ENCODE peak calls at places on chromosomes 16 and 17, in eight cellular contexts. T, U, C, Q, O, W, H and Y are unnamed samples.

GRCh38 chr17:42459983-42460300 is 1.3 kb downstream of the ATP6V0A1 start:
- DNase-seq in Q (peak), H (no peak), C (no peak), T (no peak), U (no peak), O (no peak), W (no peak), Y (peak)

GRCh38 chr16:50021509-50021908 is 3.5 kb upstream of the CNEP1R1 start:
- DNase-seq in Q (peak), O (no peak), H (no peak), W (no peak), T (no peak), C (no peak), U (peak), Y (no peak)

GRCh38 chr17:80295559-80295958 is 34.9 kb downstream of the RNF213 start:
- DNase-seq in O (no peak), T (no peak), U (no peak), C (no peak), Q (no peak), H (no peak), W (no peak), Y (no peak)

GRCh38 chr17:7477392-7478275 is 1.8 kb downstream of the ZBTB4 start:
- DNase-seq in T (peak), H (no peak), U (no peak), Q (peak), C (no peak), O (peak), W (no peak), Y (peak)

GRCh38 chr17:80938556-80938955 is 53.1 kb upstream of the CHMP6 start:
- DNase-seq in C (no peak), T (no peak), Q (no peak), W (no peak), O (no peak), U (no peak), H (peak), Y (no peak)

GRCh38 chr17:19672009-19672837 is 23.7 kb downstream of the ALDH3A2 start:
- DNase-seq in W (no peak), C (no peak), Q (no peak), O (no peak), H (no peak), T (peak), U (no peak), Y (no peak)

GRCh38 chr17:70621593-70621992 is 452.3 kb downstream of the KCNJ2 start:
- DNase-seq in C (no peak), U (no peak), T (no peak), W (no peak), O (no peak), H (no peak), Q (peak), Y (no peak)

GRCh38 chr17:50114849-50115357 is 15.1 kb downstream of the SAMD14 start:
- DNase-seq in Q (peak), U (peak), C (peak), H (no peak), O (no peak), W (no peak), T (no peak), Y (peak)

GRCh38 chr17:70344356-70345060 is 175.2 kb downstream of the KCNJ2 start:
- DNase-seq in U (no peak), Q (no peak), O (no peak), W (no peak), T (no peak), H (no peak), C (no peak), Y (no peak)

GRCh38 chr16:27267037-27267677 is 1.4 kb downstream of the NSMCE1 start:
- DNase-seq in C (no peak), W (no peak), Q (no peak), H (no peak), O (no peak), T (no peak), U (no peak), Y (no peak)

GRCh38 chr16:89716493-89716892 is 4.2 kb downstream of the VPS9D1 start:
- DNase-seq in Q (no peak), C (no peak), H (no peak), O (no peak), T (no peak), U (no peak), W (no peak), Y (no peak)

GRCh38 chr16:4042581-4042980 is 73.7 kb downstream of the ADCY9 start:
- DNase-seq in W (no peak), Q (no peak), H (no peak), U (no peak), O (no peak), C (no peak), T (no peak), Y (no peak)

GRCh38 chr16:72848045-72848410 is 199.9 kb downstream of the ZFHX3 start:
- DNase-seq in H (no peak), Q (no peak), W (no peak), U (no peak), C (peak), T (no peak), O (no peak), Y (no peak)

GRCh38 chr17:2222301-2222700 is 81.3 kb downstream of the SMG6 start:
- DNase-seq in U (no peak), T (no peak), O (no peak), W (no peak), H (no peak), Q (no peak), C (no peak), Y (no peak)

GRCh38 chr17:79803997-79804855 is 7.3 kb upstream of the CBX8 start:
- DNase-seq in Q (peak), T (no peak), W (no peak), H (no peak), U (no peak), O (no peak), C (no peak), Y (peak)

GRCh38 chr16:75289189-75289588 is 37.8 kb upstream of the BCAR1 start:
- DNase-seq in H (no peak), T (no peak), U (no peak), O (no peak), C (no peak), Q (no peak), W (no peak), Y (no peak)

GRCh38 chr17:6853764-6854442 is 22.4 kb upstream of the TEKT1 start:
- DNase-seq in T (no peak), W (no peak), C (peak), O (no peak), U (no peak), Q (peak), H (no peak), Y (no peak)

GRCh38 chr17:70668938-70669778 is 499.8 kb downstream of the KCNJ2 start:
- DNase-seq in U (no peak), W (no peak), C (no peak), T (no peak), H (no peak), Q (no peak), O (no peak), Y (no peak)

GRCh38 chr16:1152123-1152638 is 725 bp upstream of the CACNA1H start:
- DNase-seq in T (no peak), C (peak), H (no peak), Q (peak), O (no peak), W (no peak), U (peak), Y (peak)

GRCh38 chr16:1079786-1080525 is 7.4 kb downstream of the SSTR5 start:
- DNase-seq in C (no peak), U (no peak), Q (no peak), W (no peak), T (no peak), H (no peak), O (no peak), Y (no peak)

GRCh38 chr17:16282522-16282921 is 65.5 kb downstream of the PIGL start:
- DNase-seq in T (no peak), U (no peak), H (no peak), O (no peak), C (no peak), Q (no peak), W (no peak), Y (no peak)

GRCh38 chr17:44556854-44557606 is at the start of gene FZD2:
- DNase-seq in T (peak), C (peak), H (peak), O (peak), W (peak), Q (peak), U (peak), Y (peak)

GRCh38 chr17:62672957-62673356 is 45.5 kb downstream of the MRC2 start:
- DNase-seq in U (no peak), T (no peak), W (no peak), Q (no peak), O (no peak), C (no peak), H (no peak), Y (no peak)

GRCh38 chr16:8194795-8195194 is 395.5 kb downstream of the TMEM114 start:
- DNase-seq in U (peak), W (no peak), H (no peak), Q (peak), C (no peak), O (no peak), T (no peak), Y (peak)
- TF ChIP-seq CTCF in U (peak), W (no peak), H (no peak), Q (peak), C (no peak), O (peak), T (no peak), Y (peak)

GRCh38 chr16:29318037-29318436 is 88.5 kb downstream of the NPIPB11 start:
- DNase-seq in U (no peak), Q (no peak), T (no peak), C (peak), H (no peak), W (no peak), O (no peak), Y (no peak)
- TF ChIP-seq CTCF in U (peak), Q (peak), T (no peak), C (peak), H (peak), W (no peak), O (no peak), Y (peak)

GRCh38 chr17:47325176-47325575 is 1.4 kb downstream of the EFCAB13 start:
- DNase-seq in T (no peak), U (no peak), O (no peak), C (no peak), H (no peak), Q (no peak), W (no peak), Y (no peak)

GRCh38 chr17:47320879-47321502 is 2.8 kb upstream of the EFCAB13 start:
- DNase-seq in W (no peak), T (no peak), Q (no peak), U (no peak), H (no peak), C (no peak), O (no peak), Y (no peak)

GRCh38 chr17:47318197-47318918 is 5.4 kb upstream of the EFCAB13 start:
- DNase-seq in U (no peak), H (no peak), Q (no peak), W (no peak), O (no peak), T (no peak), C (no peak), Y (no peak)

GRCh38 chr17:47324224-47325020 is 667 bp downstream of the EFCAB13 start:
- DNase-seq in U (no peak), C (peak), Q (peak), W (peak), H (peak), T (peak), O (no peak), Y (peak)

DNA sequence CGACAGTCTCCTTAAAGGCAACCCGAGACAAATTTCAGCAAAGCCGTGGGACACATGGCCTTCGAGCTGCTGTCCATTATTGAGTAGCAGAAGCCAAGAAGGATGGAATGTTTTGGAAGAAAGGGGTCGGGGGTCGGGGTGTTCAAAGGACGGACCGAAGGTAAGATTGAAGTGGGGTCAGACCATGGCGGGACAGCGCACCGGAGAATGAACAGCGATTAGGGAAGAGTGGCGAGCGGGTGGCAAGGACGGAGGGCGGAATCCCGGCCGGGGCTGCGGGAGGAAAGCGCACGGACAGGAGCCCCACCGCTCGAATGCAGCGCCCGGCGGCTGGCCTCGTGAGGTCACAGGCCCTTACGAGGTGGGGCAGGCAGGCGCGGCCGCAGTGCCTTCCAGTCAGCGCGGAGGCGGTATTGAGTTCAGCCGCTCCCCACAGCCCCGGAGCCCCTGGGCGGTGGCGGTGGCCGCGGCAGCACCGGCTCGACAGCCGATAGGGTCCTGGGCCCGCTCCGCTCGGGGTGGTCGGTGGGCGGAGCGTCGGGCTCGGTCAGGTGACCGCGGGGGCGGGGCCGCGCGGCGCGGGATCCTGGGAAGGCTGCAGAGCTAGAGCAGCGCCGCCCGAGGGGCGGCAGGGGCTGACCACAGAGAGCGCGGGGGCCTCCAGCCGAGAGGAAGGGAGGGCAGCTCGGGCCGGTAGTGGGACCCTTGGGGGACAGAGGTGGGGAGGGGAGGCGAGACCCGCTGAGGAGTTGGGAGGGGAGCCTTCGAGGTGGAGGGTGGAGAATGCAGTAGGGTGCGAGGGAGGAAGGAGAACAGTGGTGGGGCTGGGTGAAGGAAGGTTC is at the start of gene EFCAB13:
- DNase-seq in C (peak), U (peak), Q (peak), O (no peak), W (peak), H (peak), T (peak), Y (peak)
- TF ChIP-seq CTCF in C (peak), U (peak), Q (peak), O (peak), W (peak), H (peak), T (peak), Y (peak)

DNA sequence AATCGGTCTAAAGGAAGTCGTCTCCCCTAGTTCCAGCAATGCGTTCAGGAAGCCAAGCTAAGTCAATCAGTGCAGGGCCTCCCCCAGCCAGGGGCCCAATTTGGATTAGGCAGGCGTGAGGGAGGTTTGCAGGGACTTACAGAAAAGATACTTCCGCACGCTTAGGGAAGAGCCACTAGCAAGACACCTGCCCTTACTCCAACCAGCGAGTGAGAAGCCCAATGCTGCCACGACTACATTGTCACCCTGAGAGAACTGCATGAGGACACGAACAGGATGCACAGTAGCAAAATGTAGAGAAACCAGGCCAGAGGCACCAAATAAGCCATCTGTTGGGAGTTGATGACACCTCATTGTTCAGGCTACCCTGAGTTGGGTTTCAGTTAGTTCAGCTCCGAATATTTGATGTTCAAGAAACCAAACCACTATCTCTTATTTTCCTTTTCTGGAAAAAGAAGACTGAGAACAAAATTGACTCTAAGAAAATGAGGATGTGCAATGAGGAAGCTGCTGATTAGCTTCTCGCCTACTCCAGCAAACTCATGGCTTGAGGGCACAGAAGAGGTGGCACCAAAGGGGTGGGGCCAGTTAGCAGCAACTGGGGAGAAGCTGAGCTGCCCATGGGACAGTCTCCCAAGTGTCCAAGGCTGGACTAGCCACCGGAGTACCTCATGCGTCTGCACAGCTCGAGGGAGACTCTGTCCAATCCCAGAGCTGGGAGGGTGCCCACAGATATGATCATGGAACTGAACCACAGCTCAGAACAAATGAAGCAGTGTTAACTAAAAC is 29.3 kb downstream of the TK2 start:
- DNase-seq in T (peak), C (no peak), U (no peak), W (no peak), Q (no peak), O (no peak), H (no peak), Y (no peak)
- TF ChIP-seq CTCF in T (no peak), C (no peak), U (no peak), W (no peak), Q (no peak), O (no peak), H (no peak), Y (no peak)

DNA sequence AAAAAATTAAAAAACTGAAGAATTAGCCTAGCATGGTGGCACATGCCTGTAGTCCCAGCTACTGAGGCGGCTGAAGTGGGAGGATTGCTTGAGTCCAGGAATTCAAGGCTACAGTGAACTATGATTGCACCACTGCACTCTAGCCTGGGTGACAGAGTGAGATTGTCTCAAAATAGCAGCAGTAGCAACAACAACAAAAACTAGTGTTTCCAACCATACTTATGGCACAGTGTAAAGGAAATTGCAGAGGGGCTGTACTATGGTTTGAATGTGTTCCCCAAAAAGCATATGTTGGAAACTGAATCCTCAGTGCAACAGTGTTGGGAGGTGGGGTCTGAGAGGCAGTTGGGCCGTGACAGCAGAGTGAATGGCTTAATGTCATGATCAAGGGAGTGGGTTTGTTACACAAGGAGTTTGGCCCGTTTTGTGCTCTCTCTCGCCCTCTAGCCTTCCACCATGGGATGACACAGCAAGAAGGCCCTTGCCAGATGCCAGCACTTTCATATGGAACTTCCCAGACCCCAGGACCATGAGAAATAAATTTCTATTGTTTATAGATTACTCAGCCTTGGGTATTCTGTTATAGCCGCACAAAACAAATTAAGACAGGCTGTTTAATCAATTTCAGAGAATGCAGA is 70.0 kb downstream of the PGS1 start:
- DNase-seq in O (no peak), Q (no peak), W (no peak), C (no peak), U (no peak), H (no peak), T (no peak), Y (no peak)
- TF ChIP-seq CTCF in O (no peak), Q (no peak), W (no peak), C (no peak), U (peak), H (no peak), T (no peak), Y (peak)

DNA sequence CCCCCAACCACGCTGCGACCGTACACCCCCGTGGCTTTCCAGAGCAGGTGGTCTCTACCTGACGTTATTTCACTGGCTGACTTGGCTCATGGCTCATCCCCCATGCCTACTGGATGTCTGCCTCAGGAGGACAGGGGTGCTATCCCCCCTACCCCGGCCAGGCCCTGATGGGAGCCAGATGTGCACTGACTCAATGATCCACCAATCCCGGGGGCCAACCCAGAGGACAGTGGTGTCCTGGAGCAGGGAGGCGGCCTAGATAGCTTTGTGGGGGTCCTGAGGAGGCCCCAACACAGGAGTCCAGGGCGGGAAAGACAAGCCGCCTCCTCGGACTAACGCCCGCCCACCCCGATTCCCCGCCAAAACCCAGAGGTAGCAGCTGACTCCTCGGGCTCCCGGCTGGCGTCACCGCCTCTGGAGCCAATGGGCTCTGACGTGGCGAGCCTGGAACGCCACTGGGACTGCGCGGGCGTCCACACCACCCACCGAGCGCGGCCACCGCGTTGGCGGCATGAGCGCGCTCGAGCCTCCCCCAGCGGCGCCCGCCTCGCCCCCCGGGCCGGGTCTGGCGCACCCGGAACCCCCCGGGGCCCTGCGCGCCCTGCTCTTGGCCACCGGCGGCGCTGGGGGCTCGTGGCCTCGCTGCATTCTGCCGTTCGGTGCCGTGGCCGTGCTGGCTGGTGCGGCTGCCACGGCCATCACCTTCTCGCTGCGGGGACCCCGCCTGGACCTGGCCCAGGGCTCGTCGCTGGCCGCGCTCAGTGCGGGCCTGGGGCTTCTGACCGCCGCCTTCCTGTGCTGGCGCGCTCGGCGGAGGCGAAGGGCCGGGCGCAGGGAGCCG is 3.6 kb upstream of the NTN3 start:
- DNase-seq in W (peak), H (peak), U (peak), C (peak), T (peak), Q (peak), O (no peak), Y (peak)
- TF ChIP-seq CTCF in W (peak), H (peak), U (peak), C (no peak), T (no peak), Q (peak), O (no peak), Y (no peak)

GRCh38 chr17:28029033-28029432 is 13.4 kb upstream of the NLK start:
- DNase-seq in C (no peak), H (no peak), T (no peak), U (no peak), W (no peak), Q (no peak), O (no peak), Y (no peak)

GRCh38 chr17:28033972-28034714 is 8.3 kb upstream of the NLK start:
- DNase-seq in H (no peak), W (no peak), T (no peak), C (no peak), O (peak), Q (no peak), U (no peak), Y (no peak)

GRCh38 chr17:28030386-28030785 is 12.1 kb upstream of the NLK start:
- DNase-seq in O (no peak), H (no peak), T (no peak), Q (no peak), C (no peak), W (no peak), U (no peak), Y (no peak)

GRCh38 chr17:28031174-28031573 is 11.3 kb upstream of the NLK start:
- DNase-seq in T (no peak), U (no peak), Q (no peak), C (no peak), W (no peak), O (no peak), H (no peak), Y (no peak)
- TF ChIP-seq CTCF in T (no peak), U (no peak), Q (no peak), C (no peak), W (no peak), O (no peak), H (no peak), Y (no peak)

GRCh38 chr16:70656712-70657263 is 10.4 kb downstream of the IL34 start:
- DNase-seq in C (no peak), U (no peak), H (no peak), T (no peak), W (no peak), O (no peak), Q (no peak), Y (no peak)
- TF ChIP-seq CTCF in C (no peak), U (no peak), H (no peak), T (no peak), W (no peak), O (no peak), Q (peak), Y (no peak)

GRCh38 chr17:77281024-77281903 is 140.5 kb downstream of the SEC14L1 start:
- DNase-seq in Q (peak), T (no peak), H (peak), W (no peak), C (peak), O (no peak), U (peak), Y (peak)
- TF ChIP-seq CTCF in Q (peak), T (no peak), H (peak), W (peak), C (peak), O (no peak), U (peak), Y (no peak)